ENCODE peak calls at places on chromosomes 16 and 17, in ten cellular contexts. One of them, this sample, is unnamed.

GRCh38 chr17:65389426-65389825 is 172.0 kb downstream of the AXIN2 start:
- DNase-seq in choroid plexus epithelial cell: peak
- DNase-seq in left lung: no peak
- DNase-seq in brain microvascular endothelial cell: peak
- DNase-seq in fibroblast of lung: no peak
- DNase-seq in stomach: no peak
- DNase-seq in AG04450: no peak
- DNase-seq in fibroblast of mammary gland: peak
- DNase-seq in HFF-Myc: peak
- DNase-seq in psoas muscle: no peak
- DNase-seq in this sample: no peak

GRCh38 chr17:77428901-77429734 is 288.3 kb downstream of the SEC14L1 start:
- DNase-seq in HFF-Myc: no peak
- DNase-seq in fibroblast of mammary gland: no peak
- DNase-seq in stomach: no peak
- DNase-seq in left lung: no peak
- DNase-seq in brain microvascular endothelial cell: no peak
- DNase-seq in fibroblast of lung: no peak
- DNase-seq in psoas muscle: no peak
- DNase-seq in choroid plexus epithelial cell: no peak
- DNase-seq in AG04450: no peak
- DNase-seq in this sample: no peak

GRCh38 chr17:77132411-77133086 is 8.2 kb upstream of the SEC14L1 start:
- DNase-seq in left lung: no peak
- DNase-seq in choroid plexus epithelial cell: no peak
- DNase-seq in fibroblast of mammary gland: peak
- DNase-seq in HFF-Myc: no peak
- DNase-seq in psoas muscle: no peak
- DNase-seq in fibroblast of lung: no peak
- DNase-seq in stomach: no peak
- DNase-seq in brain microvascular endothelial cell: peak
- DNase-seq in AG04450: no peak
- DNase-seq in this sample: no peak

GRCh38 chr16:58110590-58111330 is 18.4 kb downstream of the CFAP20 start:
- DNase-seq in HFF-Myc: no peak
- DNase-seq in fibroblast of lung: no peak
- DNase-seq in choroid plexus epithelial cell: no peak
- DNase-seq in left lung: no peak
- DNase-seq in AG04450: no peak
- DNase-seq in fibroblast of mammary gland: no peak
- DNase-seq in brain microvascular endothelial cell: peak
- DNase-seq in psoas muscle: no peak
- DNase-seq in stomach: peak
- DNase-seq in this sample: no peak

GRCh38 chr17:77666881-77667395 is 291.6 kb upstream of the TNRC6C start:
- DNase-seq in AG04450: no peak
- DNase-seq in left lung: no peak
- DNase-seq in HFF-Myc: no peak
- DNase-seq in fibroblast of mammary gland: no peak
- DNase-seq in stomach: no peak
- DNase-seq in choroid plexus epithelial cell: no peak
- DNase-seq in psoas muscle: no peak
- DNase-seq in fibroblast of lung: no peak
- DNase-seq in brain microvascular endothelial cell: no peak
- DNase-seq in this sample: no peak

GRCh38 chr17:77107506-77108433 is 33.0 kb upstream of the SEC14L1 start:
- DNase-seq in HFF-Myc: peak
- DNase-seq in stomach: no peak
- DNase-seq in fibroblast of mammary gland: no peak
- DNase-seq in fibroblast of lung: no peak
- DNase-seq in AG04450: no peak
- DNase-seq in brain microvascular endothelial cell: peak
- DNase-seq in left lung: no peak
- DNase-seq in choroid plexus epithelial cell: peak
- DNase-seq in psoas muscle: no peak
- DNase-seq in this sample: no peak

GRCh38 chr17:59725691-59726090 is 18.2 kb downstream of the VMP1 start:
- DNase-seq in choroid plexus epithelial cell: peak
- DNase-seq in left lung: no peak
- DNase-seq in psoas muscle: no peak
- DNase-seq in fibroblast of lung: peak
- DNase-seq in brain microvascular endothelial cell: no peak
- DNase-seq in fibroblast of mammary gland: peak
- DNase-seq in HFF-Myc: no peak
- DNase-seq in stomach: no peak
- DNase-seq in AG04450: no peak
- DNase-seq in this sample: no peak

GRCh38 chr16:51875834-51876725 is 670.9 kb downstream of the TOX3 start:
- DNase-seq in AG04450: no peak
- DNase-seq in choroid plexus epithelial cell: no peak
- DNase-seq in HFF-Myc: no peak
- DNase-seq in stomach: no peak
- DNase-seq in psoas muscle: no peak
- DNase-seq in fibroblast of mammary gland: no peak
- DNase-seq in left lung: no peak
- DNase-seq in fibroblast of lung: no peak
- DNase-seq in brain microvascular endothelial cell: no peak
- DNase-seq in this sample: no peak

GRCh38 chr17:81253358-81254131 is 14.4 kb downstream of the NDUFAF8 start:
- DNase-seq in choroid plexus epithelial cell: peak
- DNase-seq in AG04450: no peak
- DNase-seq in stomach: peak
- DNase-seq in fibroblast of lung: peak
- DNase-seq in psoas muscle: no peak
- DNase-seq in HFF-Myc: no peak
- DNase-seq in brain microvascular endothelial cell: peak
- DNase-seq in left lung: no peak
- DNase-seq in fibroblast of mammary gland: peak
- DNase-seq in this sample: no peak

GRCh38 chr17:41322264-41322902 is 6.9 kb upstream of the KRTAP17-1 start:
- DNase-seq in choroid plexus epithelial cell: peak
- DNase-seq in brain microvascular endothelial cell: peak
- DNase-seq in left lung: no peak
- DNase-seq in stomach: no peak
- DNase-seq in psoas muscle: no peak
- DNase-seq in fibroblast of lung: peak
- DNase-seq in HFF-Myc: peak
- DNase-seq in AG04450: peak
- DNase-seq in fibroblast of mammary gland: peak
- DNase-seq in this sample: peak

DNA sequence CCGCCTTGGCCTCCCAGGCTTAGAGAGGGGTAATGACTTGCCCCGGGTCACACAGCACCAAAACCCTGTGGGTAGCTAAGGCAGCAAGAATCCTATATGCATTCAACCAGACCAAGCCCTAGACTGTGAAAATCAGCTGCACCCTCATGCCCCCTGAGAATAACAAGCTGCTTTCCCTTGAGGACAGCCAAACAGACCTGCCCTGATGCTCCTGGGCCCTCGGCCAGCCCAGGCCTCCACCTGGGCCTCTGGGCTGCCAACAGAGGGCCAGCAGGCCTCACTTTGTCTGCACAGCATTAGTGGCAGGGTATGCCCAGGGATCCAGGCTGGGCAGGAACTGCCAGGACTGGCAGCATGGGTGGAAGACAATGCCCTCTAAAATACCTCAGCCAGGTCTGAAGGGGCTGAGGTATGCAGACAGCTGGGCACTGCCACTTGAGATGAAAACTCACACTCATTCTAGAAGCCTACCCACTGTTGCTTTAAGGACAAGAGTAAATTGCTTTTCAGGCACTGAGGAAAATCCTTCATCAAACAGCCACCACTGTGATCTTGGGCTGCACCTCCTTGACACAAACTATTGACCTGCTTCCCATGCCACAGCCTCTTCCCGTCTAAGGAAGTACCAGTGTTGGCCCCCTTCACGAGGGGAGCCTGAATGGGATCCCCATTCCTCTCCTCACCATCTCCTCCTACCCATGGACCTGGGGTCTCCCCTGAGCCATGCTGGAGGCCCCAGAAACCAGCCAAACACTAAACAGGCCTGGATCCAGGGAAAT is 8.8 kb downstream of the ST3GAL2 start:
- DNase-seq in psoas muscle: no peak
- DNase-seq in AG04450: no peak
- DNase-seq in choroid plexus epithelial cell: no peak
- DNase-seq in fibroblast of lung: no peak
- DNase-seq in brain microvascular endothelial cell: no peak
- DNase-seq in HFF-Myc: no peak
- DNase-seq in stomach: no peak
- DNase-seq in fibroblast of mammary gland: no peak
- DNase-seq in left lung: no peak
- DNase-seq in this sample: no peak
- H3K4me3 ChIP-seq in psoas muscle: no peak
- H3K4me3 ChIP-seq in AG04450: no peak
- H3K4me3 ChIP-seq in choroid plexus epithelial cell: no peak
- H3K4me3 ChIP-seq in fibroblast of lung: no peak
- H3K4me3 ChIP-seq in brain microvascular endothelial cell: no peak
- H3K4me3 ChIP-seq in HFF-Myc: no peak
- H3K4me3 ChIP-seq in stomach: no peak
- H3K4me3 ChIP-seq in fibroblast of mammary gland: no peak
- H3K4me3 ChIP-seq in left lung: no peak
- H3K4me3 ChIP-seq in this sample: no peak

GRCh38 chr16:85987750-85988078 is 88.8 kb downstream of the IRF8 start:
- DNase-seq in brain microvascular endothelial cell: no peak
- DNase-seq in choroid plexus epithelial cell: no peak
- DNase-seq in stomach: no peak
- DNase-seq in left lung: no peak
- DNase-seq in fibroblast of lung: no peak
- DNase-seq in AG04450: no peak
- DNase-seq in fibroblast of mammary gland: no peak
- DNase-seq in HFF-Myc: no peak
- DNase-seq in psoas muscle: no peak
- DNase-seq in this sample: no peak
- TF ChIP-seq CTCF in brain microvascular endothelial cell: no peak
- TF ChIP-seq CTCF in choroid plexus epithelial cell: no peak
- TF ChIP-seq CTCF in stomach: no peak
- TF ChIP-seq CTCF in left lung: no peak
- TF ChIP-seq CTCF in fibroblast of lung: peak
- TF ChIP-seq CTCF in AG04450: no peak
- TF ChIP-seq CTCF in fibroblast of mammary gland: no peak
- TF ChIP-seq CTCF in HFF-Myc: no peak
- TF ChIP-seq CTCF in psoas muscle: no peak
- TF ChIP-seq CTCF in this sample: no peak

GRCh38 chr17:8189711-8190477 is at the start of gene BORCS6:
- DNase-seq in brain microvascular endothelial cell: peak
- DNase-seq in choroid plexus epithelial cell: peak
- DNase-seq in psoas muscle: peak
- DNase-seq in fibroblast of mammary gland: peak
- DNase-seq in HFF-Myc: peak
- DNase-seq in left lung: peak
- DNase-seq in fibroblast of lung: peak
- DNase-seq in AG04450: peak
- DNase-seq in stomach: peak
- DNase-seq in this sample: peak
- H3K4me3 ChIP-seq in brain microvascular endothelial cell: peak
- H3K4me3 ChIP-seq in choroid plexus epithelial cell: peak
- H3K4me3 ChIP-seq in psoas muscle: peak
- H3K4me3 ChIP-seq in fibroblast of mammary gland: peak
- H3K4me3 ChIP-seq in HFF-Myc: peak
- H3K4me3 ChIP-seq in left lung: peak
- H3K4me3 ChIP-seq in fibroblast of lung: peak
- H3K4me3 ChIP-seq in AG04450: peak
- H3K4me3 ChIP-seq in stomach: peak
- H3K4me3 ChIP-seq in this sample: peak

GRCh38 chr17:63943745-63944144 is 11.6 kb upstream of the CD79B start:
- DNase-seq in AG04450: no peak
- DNase-seq in choroid plexus epithelial cell: no peak
- DNase-seq in fibroblast of lung: no peak
- DNase-seq in fibroblast of mammary gland: no peak
- DNase-seq in psoas muscle: no peak
- DNase-seq in brain microvascular endothelial cell: no peak
- DNase-seq in left lung: no peak
- DNase-seq in HFF-Myc: no peak
- DNase-seq in stomach: no peak
- DNase-seq in this sample: no peak
- TF ChIP-seq CTCF in AG04450: peak
- TF ChIP-seq CTCF in choroid plexus epithelial cell: peak
- TF ChIP-seq CTCF in fibroblast of lung: no peak
- TF ChIP-seq CTCF in fibroblast of mammary gland: peak
- TF ChIP-seq CTCF in psoas muscle: no peak
- TF ChIP-seq CTCF in brain microvascular endothelial cell: peak
- TF ChIP-seq CTCF in left lung: no peak
- TF ChIP-seq CTCF in HFF-Myc: no peak
- TF ChIP-seq CTCF in stomach: no peak
- TF ChIP-seq CTCF in this sample: no peak

GRCh38 chr17:27497696-27498095 is 41.4 kb downstream of the KSR1 start:
- DNase-seq in stomach: no peak
- DNase-seq in fibroblast of lung: no peak
- DNase-seq in brain microvascular endothelial cell: no peak
- DNase-seq in left lung: no peak
- DNase-seq in HFF-Myc: no peak
- DNase-seq in AG04450: no peak
- DNase-seq in choroid plexus epithelial cell: no peak
- DNase-seq in psoas muscle: no peak
- DNase-seq in fibroblast of mammary gland: no peak
- DNase-seq in this sample: no peak

GRCh38 chr17:27496971-27497370 is 40.7 kb downstream of the KSR1 start:
- DNase-seq in brain microvascular endothelial cell: no peak
- DNase-seq in choroid plexus epithelial cell: no peak
- DNase-seq in HFF-Myc: no peak
- DNase-seq in AG04450: no peak
- DNase-seq in psoas muscle: no peak
- DNase-seq in fibroblast of mammary gland: no peak
- DNase-seq in stomach: no peak
- DNase-seq in left lung: no peak
- DNase-seq in fibroblast of lung: no peak
- DNase-seq in this sample: no peak

GRCh38 chr17:27496005-27496404 is 39.8 kb downstream of the KSR1 start:
- DNase-seq in fibroblast of mammary gland: no peak
- DNase-seq in HFF-Myc: no peak
- DNase-seq in brain microvascular endothelial cell: no peak
- DNase-seq in choroid plexus epithelial cell: no peak
- DNase-seq in fibroblast of lung: no peak
- DNase-seq in stomach: no peak
- DNase-seq in psoas muscle: no peak
- DNase-seq in AG04450: no peak
- DNase-seq in left lung: no peak
- DNase-seq in this sample: no peak

GRCh38 chr17:27495460-27495859 is 39.2 kb downstream of the KSR1 start:
- DNase-seq in psoas muscle: no peak
- DNase-seq in stomach: no peak
- DNase-seq in fibroblast of mammary gland: no peak
- DNase-seq in HFF-Myc: no peak
- DNase-seq in choroid plexus epithelial cell: no peak
- DNase-seq in brain microvascular endothelial cell: no peak
- DNase-seq in left lung: no peak
- DNase-seq in AG04450: no peak
- DNase-seq in fibroblast of lung: no peak
- DNase-seq in this sample: no peak

GRCh38 chr17:27496501-27496943 is 40.3 kb downstream of the KSR1 start:
- DNase-seq in fibroblast of mammary gland: no peak
- DNase-seq in stomach: peak
- DNase-seq in fibroblast of lung: no peak
- DNase-seq in psoas muscle: no peak
- DNase-seq in left lung: no peak
- DNase-seq in AG04450: no peak
- DNase-seq in choroid plexus epithelial cell: no peak
- DNase-seq in brain microvascular endothelial cell: no peak
- DNase-seq in HFF-Myc: no peak
- DNase-seq in this sample: no peak
- H3K4me3 ChIP-seq in fibroblast of mammary gland: no peak
- H3K4me3 ChIP-seq in stomach: no peak
- H3K4me3 ChIP-seq in fibroblast of lung: no peak
- H3K4me3 ChIP-seq in psoas muscle: no peak
- H3K4me3 ChIP-seq in left lung: no peak
- H3K4me3 ChIP-seq in AG04450: no peak
- H3K4me3 ChIP-seq in choroid plexus epithelial cell: no peak
- H3K4me3 ChIP-seq in brain microvascular endothelial cell: no peak
- H3K4me3 ChIP-seq in HFF-Myc: no peak
- H3K4me3 ChIP-seq in this sample: no peak